ENCODE peak calls at places on chromosomes 11 and 22, in six cellular contexts. O is NCI-H2081; M is activated naive CD4-positive, alpha-beta T cell treated with anti-CD3 and anti-CD28 coated beads, Interleukin-2, amount 50 U/mL, for 16 hours; X is fibroblast of pulmonary artery; N is NCI-H1105 treated with DMSO at 0.1 percent for 48 hours; R is lung microvascular endothelial cell. C is an unnamed sample.

GRCh38 chr11:65576867-65577755 is 1.3 kb downstream of the EHBP1L1 start:
- DNase-seq in M (no peak), N (no peak), O (no peak), R (no peak), X (peak; percentile 51), C (no peak)

GRCh38 chr11:100670140-100670539 is 16.9 kb upstream of the ARHGAP42 start:
- DNase-seq in M (no peak), X (no peak), R (no peak), N (no peak), O (no peak), C (no peak)

GRCh38 chr22:30202531-30203006 is 44.0 kb downstream of the LIF start:
- DNase-seq in N (no peak), X (peak; percentile 61), O (no peak), R (no peak), M (no peak), C (no peak)

GRCh38 chr11:61505640-61506155 is 2.9 kb upstream of the LRRC10B start:
- DNase-seq in X (no peak), M (no peak), O (no peak), N (no peak), R (no peak), C (no peak)

GRCh38 chr22:37193629-37194191 is 5.7 kb upstream of the C1QTNF6 start:
- DNase-seq in X (peak; percentile 67), N (no peak), O (no peak), R (no peak), M (peak; percentile 31), C (no peak)

GRCh38 chr22:24583972-24584790 is 8.7 kb downstream of the LRRC75B start:
- DNase-seq in O (no peak), R (no peak), N (no peak), X (no peak), M (no peak), C (no peak)

GRCh38 chr11:109750964-109751363 is 329.0 kb downstream of the C11orf87 start:
- DNase-seq in X (no peak), R (no peak), N (no peak), M (no peak), O (no peak), C (no peak)

GRCh38 chr11:9761441-9761945 is 97.6 kb downstream of the SWAP70 start:
- DNase-seq in N (no peak), X (no peak), O (no peak), R (no peak), M (no peak), C (no peak)

GRCh38 chr22:30397656-30398635 is 1.1 kb downstream of the SEC14L2 start:
- DNase-seq in N (no peak), O (no peak), X (no peak), R (no peak), M (no peak), C (no peak)

GRCh38 chr22:36796629-36797175 is 20.1 kb downstream of the PVALB start:
- DNase-seq in O (no peak), X (no peak), R (no peak), M (no peak), N (no peak), C (peak; percentile 27)

GRCh38 chr11:44116433-44116832 is 21.0 kb downstream of the EXT2 start:
- DNase-seq in X (no peak), R (no peak), O (no peak), M (no peak), N (no peak), C (no peak)

GRCh38 chr11:92775277-92775676 is 194.2 kb upstream of the MTNR1B start:
- DNase-seq in O (no peak), X (no peak), M (no peak), N (no peak), R (no peak), C (no peak)

GRCh38 chr11:124640660-124641059 is 18.0 kb downstream of the TBRG1 start:
- DNase-seq in R (no peak), N (no peak), X (no peak), M (no peak), O (no peak), C (no peak)

GRCh38 chr22:20433191-20433590 is 4.4 kb downstream of the SCARF2 start:
- DNase-seq in N (no peak), X (no peak), O (no peak), M (peak; percentile 3), R (no peak), C (no peak)

GRCh38 chr11:65115361-65116082 is 2.0 kb downstream of the ZNHIT2 start:
- DNase-seq in R (no peak), X (no peak), M (no peak), O (no peak), N (no peak), C (no peak)

GRCh38 chr11:85595285-85595884 is 31.8 kb downstream of the DLG2 start:
- DNase-seq in R (peak; percentile 70), O (peak; percentile 45), N (peak; percentile 61), M (no peak), X (peak; percentile 71), C (peak; percentile 44)

GRCh38 chr11:76628408-76628947 is 42.1 kb downstream of the LRRC32 start:
- DNase-seq in X (no peak), R (no peak), O (no peak), M (no peak), N (no peak), C (no peak)

GRCh38 chr22:16824718-16825687 is at the start of gene XKR3:
- DNase-seq in M (no peak), O (no peak), N (no peak), X (no peak), R (no peak), C (no peak)

GRCh38 chr11:104581246-104581980 is 316.8 kb downstream of the CASP12 start:
- DNase-seq in M (no peak), X (no peak), O (no peak), N (no peak), R (no peak), C (no peak)

GRCh38 chr11:12832828-12833227 is 158.6 kb downstream of the TEAD1 start:
- DNase-seq in O (no peak), N (peak; percentile 62), R (no peak), X (no peak), M (no peak), C (no peak)

GRCh38 chr11:2203440-2204259 is 32.0 kb upstream of the TH start:
- DNase-seq in O (no peak), N (no peak), M (peak; percentile 7), X (no peak), R (no peak), C (no peak)

GRCh38 chr11:98701541-98701940 is 319.2 kb upstream of the CNTN5 start:
- DNase-seq in M (no peak), N (no peak), R (no peak), O (no peak), X (peak; percentile 41), C (no peak)

GRCh38 chr22:37334859-37335818 is 52.8 kb downstream of the CYTH4 start:
- DNase-seq in M (no peak), R (no peak), O (no peak), X (no peak), N (peak; percentile 22), C (peak; percentile 54)

GRCh38 chr11:76197941-76198640 is 8.2 kb downstream of the WNT11 start:
- DNase-seq in M (no peak), N (no peak), O (no peak), R (no peak), X (no peak), C (no peak)

GRCh38 chr11:28679795-28680194 is 571.6 kb downstream of the METTL15 start:
- DNase-seq in O (no peak), M (no peak), X (peak; percentile 65), R (no peak), N (no peak), C (no peak)

GRCh38 chr22:42280140-42280539 is 9.7 kb upstream of the TCF20 start:
- DNase-seq in X (no peak), M (no peak), O (no peak), R (no peak), N (no peak), C (no peak)

GRCh38 chr11:68028802-68029475 is 1.5 kb upstream of the NDUFS8 start:
- DNase-seq in O (no peak), R (no peak), N (no peak), M (no peak), X (peak; percentile 47), C (no peak)

GRCh38 chr11:13055200-13055599 is 46.1 kb downstream of the RASSF10 start:
- DNase-seq in M (no peak), R (no peak), X (no peak), N (no peak), O (no peak), C (no peak)

GRCh38 chr11:59212744-59213573 is at the start of gene MPEG1:
- DNase-seq in X (no peak), R (no peak), N (no peak), O (no peak), M (no peak), C (no peak)